ENCODE peak calls at places on chromosome 7, in nine cellular contexts. I, L, M, H, C, N, P, E and W are unnamed samples.

GRCh38 chr7:2242541-2243482 is 786 bp downstream of the NUDT1 start:
- DNase-seq in C (peak; percentile 29), N (peak; percentile 10), L (no peak), M (no peak), H (no peak), P (no peak), I (peak; percentile 75), E (no peak), W (peak; percentile 37)

GRCh38 chr7:43585521-43585920 is 2.6 kb downstream of the STK17A start:
- DNase-seq in I (no peak), M (no peak), L (peak; percentile 84), P (no peak), H (no peak), C (peak; percentile 85), E (no peak), N (peak; percentile 90), W (peak; percentile 78)

GRCh38 chr7:120370954-120371353 is 98.0 kb downstream of the KCND2 start:
- DNase-seq in H (no peak), C (no peak), P (no peak), N (no peak), L (no peak), I (no peak), M (no peak), E (no peak), W (no peak)

GRCh38 chr7:77479536-77480088 is 57.5 kb upstream of the PTPN12 start:
- DNase-seq in H (no peak), I (no peak), C (no peak), N (peak; percentile 61), P (no peak), L (peak; percentile 54), E (peak; percentile 30), M (no peak), W (no peak)

GRCh38 chr7:45702751-45703150 is 128.6 kb downstream of the ADCY1 start:
- DNase-seq in L (no peak), C (no peak), M (no peak), P (no peak), H (peak; percentile 2), E (no peak), I (no peak), N (no peak), W (no peak)

GRCh38 chr7:101542527-101543241 is 86.4 kb downstream of the MYL10 start:
- DNase-seq in C (peak; percentile 24), I (peak; percentile 88), N (peak; percentile 52), E (peak; percentile 93), P (peak; percentile 72), L (peak; percentile 54), H (peak; percentile 50), M (peak; percentile 65), W (peak; percentile 49)

GRCh38 chr7:151091003-151091402 is 4.7 kb downstream of the AGAP3 start:
- DNase-seq in P (no peak), C (no peak), L (no peak), H (no peak), E (no peak), N (no peak), M (no peak), I (no peak), W (no peak)

GRCh38 chr7:140585333-140585732 is 55.3 kb downstream of the DENND2A start:
- DNase-seq in P (no peak), L (no peak), M (no peak), C (no peak), E (no peak), H (no peak), I (no peak), N (no peak), W (no peak)

GRCh38 chr7:101901661-101902491 is 84.5 kb downstream of the CUX1 start:
- DNase-seq in I (no peak), E (no peak), H (no peak), L (peak; percentile 38), N (peak; percentile 66), P (no peak), M (no peak), C (peak; percentile 67), W (peak; percentile 50)

GRCh38 chr7:1510780-1511154 is 6.6 kb upstream of the INTS1 start:
- DNase-seq in E (no peak), C (no peak), H (no peak), N (no peak), I (no peak), P (no peak), L (no peak), M (no peak), W (no peak)

GRCh38 chr7:140214075-140214684 is 37.4 kb upstream of the KDM7A start:
- DNase-seq in N (peak; percentile 68), P (peak; percentile 21), H (peak; percentile 83), M (no peak), I (no peak), C (peak; percentile 80), E (peak; percentile 2), L (peak; percentile 69), W (peak; percentile 16)

GRCh38 chr7:171912-172515 is 20.4 kb upstream of the FAM20C start:
- DNase-seq in P (no peak), I (no peak), M (no peak), H (peak; percentile 10), L (no peak), C (no peak), N (no peak), E (peak; percentile 51), W (no peak)

GRCh38 chr7:70569335-70569819 is 562.6 kb upstream of the GALNT17 start:
- DNase-seq in P (peak; percentile 18), H (no peak), L (no peak), N (no peak), M (no peak), I (peak; percentile 62), E (no peak), C (peak; percentile 84), W (no peak)

GRCh38 chr7:67813621-67814292 is 817.1 kb downstream of the TYW1 start:
- DNase-seq in H (no peak), I (no peak), L (no peak), C (no peak), E (no peak), P (no peak), M (no peak), N (no peak), W (no peak)

GRCh38 chr7:94111009-94111408 is 106.9 kb upstream of the BET1 start:
- DNase-seq in N (no peak), C (peak; percentile 49), E (no peak), I (no peak), P (no peak), M (no peak), H (no peak), L (no peak), W (no peak)

GRCh38 chr7:85185355-85186082 is 1.3 kb downstream of the SEMA3D start:
- DNase-seq in P (peak; percentile 67), E (peak; percentile 57), H (peak; percentile 13), I (no peak), C (peak; percentile 71), M (peak; percentile 33), N (peak; percentile 82), L (peak; percentile 72), W (peak; percentile 44)

GRCh38 chr7:127920787-127921438 is 110.3 kb downstream of the LRRC4 start:
- DNase-seq in I (no peak), L (peak; percentile 60), N (peak; percentile 56), M (no peak), C (peak; percentile 45), E (no peak), H (no peak), P (no peak), W (peak; percentile 82)

GRCh38 chr7:3381073-3381685 is 80.1 kb downstream of the SDK1 start:
- DNase-seq in E (peak; percentile 11), C (no peak), H (no peak), I (no peak), M (no peak), N (no peak), P (no peak), L (no peak), W (no peak)
- H3K4me3 ChIP-seq in E (no peak overlapping the region), C (no peak overlapping the region), H (no peak overlapping the region), I (no peak overlapping the region), M (no peak overlapping the region), N (no peak overlapping the region), P (no peak overlapping the region), L (no peak overlapping the region), W (no peak overlapping the region)

DNA sequence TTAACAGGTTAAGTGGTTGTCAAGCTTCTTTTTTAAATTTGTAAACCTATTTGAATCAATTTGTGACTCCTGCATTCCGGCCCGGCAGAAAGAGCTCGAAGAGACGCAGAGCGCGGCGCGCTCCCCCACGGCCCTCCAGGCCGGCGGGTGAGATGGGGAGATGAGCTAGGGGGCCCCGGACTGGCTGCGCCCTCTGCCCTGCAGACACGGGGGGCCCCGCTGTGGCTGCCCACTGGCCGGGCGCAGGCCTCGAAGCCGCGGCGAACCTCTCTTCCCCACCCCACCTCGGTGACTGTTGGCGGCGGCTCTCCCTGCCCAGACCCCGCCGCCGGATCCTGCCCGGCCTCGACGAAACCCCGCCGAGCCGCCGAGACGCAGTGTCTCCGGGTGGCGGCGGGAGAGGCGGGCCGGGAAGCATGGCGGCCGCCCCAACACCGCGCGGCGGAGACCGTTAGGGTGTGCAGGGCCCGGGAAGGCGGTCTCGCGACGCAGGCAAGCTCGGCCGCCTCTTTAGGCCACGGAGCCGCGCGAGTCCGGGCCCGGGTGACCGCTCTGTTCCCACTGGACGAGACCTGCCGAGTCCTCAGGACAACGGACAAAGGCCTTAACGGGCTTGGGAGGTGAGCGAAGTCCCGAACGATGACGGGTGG is 24.1 kb downstream of the NUP42 start:
- DNase-seq in N (no peak), E (peak; percentile 54), L (peak; percentile 18), I (no peak), C (peak; percentile 10), P (no peak), H (no peak), M (no peak), W (no peak)
- H3K4me3 ChIP-seq in N (no peak overlapping the region), E (peak overlapping the region; percentile 5), L (no peak overlapping the region), I (no peak overlapping the region), C (no peak overlapping the region), P (no peak overlapping the region), H (no peak overlapping the region), M (no peak overlapping the region), W (peak overlapping the region; percentile 25)

GRCh38 chr7:50184266-50184665 is 91.2 kb upstream of the ZPBP start:
- DNase-seq in M (no peak), N (no peak), L (no peak), H (no peak), P (no peak), E (no peak), I (no peak), C (no peak), W (no peak)

GRCh38 chr7:50185188-50185587 is 92.1 kb upstream of the ZPBP start:
- DNase-seq in N (no peak), H (peak; percentile 22), E (no peak), I (no peak), C (no peak), P (no peak), L (no peak), M (no peak), W (no peak)

GRCh38 chr7:50182734-50183133 is 89.7 kb upstream of the ZPBP start:
- DNase-seq in E (no peak), M (no peak), C (no peak), I (no peak), H (no peak), P (no peak), L (no peak), N (no peak), W (no peak)

GRCh38 chr7:50190772-50191171 is 97.7 kb upstream of the ZPBP start:
- DNase-seq in H (no peak), E (no peak), M (no peak), P (no peak), L (no peak), I (no peak), C (no peak), N (no peak), W (no peak)

GRCh38 chr7:50185951-50186697 is 93.1 kb upstream of the ZPBP start:
- DNase-seq in H (no peak), I (no peak), N (no peak), C (no peak), L (no peak), M (no peak), P (no peak), E (no peak), W (no peak)
- H3K4me3 ChIP-seq in H (no peak overlapping the region), I (no peak overlapping the region), N (no peak overlapping the region), C (no peak overlapping the region), L (no peak overlapping the region), M (no peak overlapping the region), P (no peak overlapping the region), E (no peak overlapping the region), W (no peak overlapping the region)

GRCh38 chr7:138023618-138024333 is 21.9 kb upstream of the CREB3L2 start:
- DNase-seq in H (no peak), P (no peak), M (no peak), L (no peak), I (no peak), N (no peak), C (no peak), E (no peak), W (no peak)
- H3K4me3 ChIP-seq in H (no peak overlapping the region), P (no peak overlapping the region), M (no peak overlapping the region), L (no peak overlapping the region), I (no peak overlapping the region), N (no peak overlapping the region), C (no peak overlapping the region), E (no peak overlapping the region), W (no peak overlapping the region)